ENCODE peak calls at places on chromosomes 5 and 9, in seven cellular contexts. R, P, L, J, C, S and Y are unnamed samples.

GRCh38 chr5:21802869-21803490 is 1050.2 kb downstream of the CDH12 start:
- DNase-seq in C (no peak), S (peak), J (no peak), P (peak), L (no peak), R (no peak), Y (no peak)

GRCh38 chr9:108834959-108835696 is 20.7 kb downstream of the ACTL7B start:
- DNase-seq in S (no peak), C (no peak), J (no peak), P (peak), R (no peak), L (no peak), Y (no peak)

GRCh38 chr5:132830436-132831094 is at the start of gene SHROOM1:
- DNase-seq in R (no peak), J (no peak), L (peak), C (no peak), P (peak), S (peak), Y (no peak)

GRCh38 chr5:80990971-80991370 is 30.8 kb downstream of the RASGRF2 start:
- DNase-seq in S (no peak), J (no peak), L (peak), P (peak), R (no peak), C (no peak), Y (no peak)

GRCh38 chr9:69455311-69455710 is 130.3 kb downstream of the ENTREP1 start:
- DNase-seq in R (no peak), L (peak), C (no peak), J (no peak), P (no peak), S (no peak), Y (no peak)

GRCh38 chr9:1979815-1980367 is 35.3 kb upstream of the SMARCA2 start:
- DNase-seq in J (peak), P (peak), C (peak), L (no peak), S (no peak), R (no peak), Y (no peak)

GRCh38 chr5:10138385-10139057 is 111.2 kb downstream of the ATPSCKMT start:
- DNase-seq in S (no peak), P (no peak), C (no peak), R (no peak), L (no peak), J (no peak), Y (no peak)

GRCh38 chr5:140978260-140978659 is 12.0 kb downstream of the PCDHAC2 start:
- DNase-seq in L (no peak), P (no peak), S (no peak), R (no peak), C (no peak), J (no peak), Y (no peak)

GRCh38 chr9:137130176-137130755 is 8.7 kb upstream of the GRIN1 start:
- DNase-seq in L (no peak), P (no peak), R (no peak), J (no peak), C (no peak), S (no peak), Y (peak)

GRCh38 chr9:116646661-116647514 is 40.2 kb upstream of the TRIM32 start:
- DNase-seq in L (no peak), R (no peak), J (no peak), S (peak), P (peak), C (no peak), Y (no peak)

GRCh38 chr9:101727621-101728524 is 10.6 kb downstream of the GRIN3A start:
- DNase-seq in S (peak), C (no peak), L (peak), R (no peak), P (peak), J (no peak), Y (no peak)

GRCh38 chr5:155886311-155887031 is 440.5 kb upstream of the SGCD start:
- DNase-seq in L (no peak), R (no peak), P (no peak), J (no peak), C (no peak), S (no peak), Y (no peak)

GRCh38 chr9:128882677-128883590 is 1.0 kb downstream of the LRRC8A start:
- DNase-seq in R (no peak), J (no peak), S (no peak), P (peak), L (peak), C (no peak), Y (no peak)

GRCh38 chr5:177355868-177356168 is 1.9 kb upstream of the RGS14 start:
- DNase-seq in C (no peak), P (no peak), R (no peak), J (no peak), S (no peak), L (no peak), Y (no peak)

GRCh38 chr5:1890296-1890695 is 7.6 kb upstream of the IRX4 start:
- DNase-seq in C (no peak), S (no peak), R (no peak), L (no peak), P (no peak), J (no peak), Y (peak)

GRCh38 chr5:75640395-75640794 is 29.1 kb downstream of the ANKDD1B start:
- DNase-seq in C (no peak), P (peak), J (peak), L (no peak), S (no peak), R (no peak), Y (no peak)

GRCh38 chr9:89796606-89797005 is 191.8 kb downstream of the GADD45G start:
- DNase-seq in J (no peak), C (no peak), R (no peak), L (no peak), P (no peak), S (no peak), Y (no peak)

GRCh38 chr9:134642385-134643181 is 980 bp downstream of the COL5A1 start:
- DNase-seq in P (no peak), R (no peak), C (peak), L (peak), S (peak), J (peak), Y (no peak)

GRCh38 chr5:123007771-123008170 is 28.8 kb downstream of the PPIC start:
- DNase-seq in J (no peak), C (no peak), P (no peak), R (no peak), L (no peak), S (no peak), Y (no peak)

GRCh38 chr9:93159601-93160418 is 24.1 kb upstream of the WNK2 start:
- DNase-seq in J (no peak), S (peak), R (peak), L (peak), P (peak), C (peak), Y (no peak)

GRCh38 chr5:756171-756570 is 28.4 kb downstream of the ZDHHC11B start:
- DNase-seq in P (no peak), L (peak), C (peak), R (peak), J (no peak), S (no peak), Y (no peak)